ENCODE peak calls at places on chromosome 1, in ten cellular contexts. K, R, U, Z, D, M, X, N, I and Q are unnamed samples.

GRCh38 chr1:5746611-5747427 is 245.4 kb downstream of the NPHP4 start:
- DNase-seq in M (no peak), Z (no peak), R (no peak), D (no peak), K (no peak), I (no peak), U (no peak), N (no peak), X (no peak), Q (no peak)

GRCh38 chr1:227562037-227562436 is 1.3 kb upstream of the ZNF678 start:
- DNase-seq in Z (no peak), M (no peak), U (no peak), R (no peak), N (no peak), K (no peak), I (no peak), X (no peak), D (no peak), Q (no peak)

GRCh38 chr1:248807067-248807737 is 18.5 kb downstream of the SH3BP5L start:
- DNase-seq in Z (peak), U (peak), I (peak), R (peak), K (peak), N (no peak), X (peak), D (peak), M (peak), Q (no peak)

GRCh38 chr1:111960971-111961370 is 28.5 kb downstream of the KCND3 start:
- DNase-seq in U (no peak), M (no peak), I (no peak), D (no peak), X (no peak), Z (no peak), R (no peak), N (no peak), K (no peak), Q (no peak)

GRCh38 chr1:86104606-86105532 is 51.7 kb downstream of the COL24A1 start:
- DNase-seq in I (no peak), R (peak), D (no peak), K (no peak), U (no peak), N (no peak), X (no peak), M (no peak), Z (no peak), Q (no peak)

GRCh38 chr1:1058088-1058905 is 15.8 kb downstream of the RNF223 start:
- DNase-seq in K (no peak), Z (no peak), I (no peak), D (no peak), N (no peak), M (no peak), U (no peak), X (no peak), R (peak), Q (no peak)

GRCh38 chr1:221439008-221439733 is 302.7 kb downstream of the DUSP10 start:
- DNase-seq in M (no peak), R (peak), D (peak), I (no peak), U (peak), Z (peak), X (no peak), N (peak), K (peak), Q (no peak)

GRCh38 chr1:181714428-181714827 is 231.1 kb downstream of the CACNA1E start:
- DNase-seq in K (no peak), Z (no peak), N (no peak), R (no peak), I (no peak), X (no peak), D (no peak), M (no peak), U (no peak), Q (no peak)

GRCh38 chr1:183472488-183473285 is at the start of gene SMG7:
- DNase-seq in Z (peak), X (peak), U (peak), M (no peak), K (peak), D (peak), R (peak), N (no peak), I (peak), Q (peak)

GRCh38 chr1:201318504-201319340 is 35.4 kb downstream of the PKP1 start:
- DNase-seq in M (no peak), N (no peak), X (no peak), D (no peak), U (no peak), K (no peak), Z (no peak), R (no peak), I (no peak), Q (no peak)

GRCh38 chr1:2641381-2642130 is 8.7 kb upstream of the MMEL1 start:
- DNase-seq in R (no peak), X (no peak), N (no peak), D (no peak), I (peak), K (no peak), M (no peak), Z (no peak), U (no peak), Q (no peak)

GRCh38 chr1:54302951-54303843 is 103.0 kb downstream of the SSBP3 start:
- DNase-seq in X (no peak), I (no peak), Z (peak), R (no peak), M (no peak), N (no peak), D (no peak), K (no peak), U (no peak), Q (no peak)

GRCh38 chr1:65255088-65256050 is 54.0 kb upstream of the DNAJC6 start:
- DNase-seq in M (peak), X (no peak), Z (peak), I (peak), K (no peak), U (peak), N (no peak), D (no peak), R (peak), Q (no peak)

GRCh38 chr1:99180915-99181314 is 83.4 kb upstream of the PLPPR4 start:
- DNase-seq in D (no peak), X (no peak), M (no peak), R (no peak), I (no peak), U (no peak), K (no peak), Z (no peak), N (no peak), Q (no peak)